ENCODE peak calls at places on chromosomes 13 and 19, in nine cellular contexts. One of them, this sample, is unnamed. For H3K9me3, the result is how much of the 10 kb centered on the place peaks cover.

GRCh38 chr19:42392165-42392564 is 2.1 kb upstream of the CNFN start:
- DNase-seq in cardiac muscle cell: no peak
- DNase-seq in heart left ventricle: no peak
- DNase-seq in uterus: no peak
- DNase-seq in PC-9: no peak
- DNase-seq in neuronal stem cell: no peak
- DNase-seq in pancreas: no peak
- DNase-seq in thyroid gland: no peak
- DNase-seq in CD4-positive, alpha-beta memory T cell: no peak
- DNase-seq in this sample: no peak

GRCh38 chr13:36175621-36176020 is 38.7 kb downstream of the SOHLH2 start:
- DNase-seq in cardiac muscle cell: no peak
- DNase-seq in neuronal stem cell: no peak
- DNase-seq in PC-9: no peak
- DNase-seq in CD4-positive, alpha-beta memory T cell: no peak
- DNase-seq in uterus: no peak
- DNase-seq in heart left ventricle: no peak
- DNase-seq in pancreas: no peak
- DNase-seq in thyroid gland: no peak
- DNase-seq in this sample: no peak

GRCh38 chr13:29165840-29166239 is 345.7 kb downstream of the MTUS2 start:
- DNase-seq in thyroid gland: no peak
- DNase-seq in CD4-positive, alpha-beta memory T cell: no peak
- DNase-seq in heart left ventricle: no peak
- DNase-seq in neuronal stem cell: no peak
- DNase-seq in pancreas: no peak
- DNase-seq in uterus: no peak
- DNase-seq in PC-9: no peak
- DNase-seq in cardiac muscle cell: no peak
- DNase-seq in this sample: no peak

GRCh38 chr13:44218501-44219240 is 155.0 kb upstream of the SERP2 start:
- DNase-seq in cardiac muscle cell: no peak
- DNase-seq in CD4-positive, alpha-beta memory T cell: no peak
- DNase-seq in neuronal stem cell: no peak
- DNase-seq in pancreas: peak
- DNase-seq in uterus: no peak
- DNase-seq in heart left ventricle: peak
- DNase-seq in thyroid gland: peak
- DNase-seq in PC-9: peak
- DNase-seq in this sample: no peak

GRCh38 chr13:77318741-77319140 is 8.2 kb downstream of the MYCBP2 start:
- DNase-seq in CD4-positive, alpha-beta memory T cell: no peak
- DNase-seq in thyroid gland: no peak
- DNase-seq in uterus: no peak
- DNase-seq in neuronal stem cell: no peak
- DNase-seq in cardiac muscle cell: no peak
- DNase-seq in pancreas: no peak
- DNase-seq in heart left ventricle: no peak
- DNase-seq in PC-9: no peak
- DNase-seq in this sample: no peak

GRCh38 chr19:16542894-16543498 is 759 bp upstream of the CHERP start:
- DNase-seq in heart left ventricle: no peak
- DNase-seq in thyroid gland: no peak
- DNase-seq in cardiac muscle cell: no peak
- DNase-seq in PC-9: no peak
- DNase-seq in CD4-positive, alpha-beta memory T cell: no peak
- DNase-seq in uterus: no peak
- DNase-seq in neuronal stem cell: peak
- DNase-seq in pancreas: no peak
- DNase-seq in this sample: no peak

GRCh38 chr13:108155185-108156106 is 59.9 kb downstream of the LIG4 start:
- DNase-seq in heart left ventricle: peak
- DNase-seq in PC-9: peak
- DNase-seq in cardiac muscle cell: peak
- DNase-seq in uterus: peak
- DNase-seq in thyroid gland: peak
- DNase-seq in neuronal stem cell: peak
- DNase-seq in CD4-positive, alpha-beta memory T cell: peak
- DNase-seq in pancreas: peak
- DNase-seq in this sample: no peak

GRCh38 chr13:31955745-31956144 is 75.8 kb upstream of the FRY start:
- DNase-seq in heart left ventricle: no peak
- DNase-seq in uterus: no peak
- DNase-seq in CD4-positive, alpha-beta memory T cell: no peak
- DNase-seq in cardiac muscle cell: no peak
- DNase-seq in neuronal stem cell: no peak
- DNase-seq in PC-9: no peak
- DNase-seq in thyroid gland: no peak
- DNase-seq in pancreas: no peak
- DNase-seq in this sample: no peak

GRCh38 chr13:54305377-54305776 is 1276.8 kb downstream of the OLFM4 start:
- DNase-seq in CD4-positive, alpha-beta memory T cell: no peak
- DNase-seq in cardiac muscle cell: no peak
- DNase-seq in uterus: no peak
- DNase-seq in heart left ventricle: no peak
- DNase-seq in pancreas: no peak
- DNase-seq in thyroid gland: no peak
- DNase-seq in neuronal stem cell: no peak
- DNase-seq in PC-9: no peak
- DNase-seq in this sample: no peak

GRCh38 chr13:48576448-48576993 is 43.6 kb upstream of the RCBTB2 start:
- DNase-seq in PC-9: no peak
- DNase-seq in CD4-positive, alpha-beta memory T cell: no peak
- DNase-seq in neuronal stem cell: no peak
- DNase-seq in pancreas: no peak
- DNase-seq in thyroid gland: no peak
- DNase-seq in uterus: no peak
- DNase-seq in cardiac muscle cell: no peak
- DNase-seq in heart left ventricle: no peak
- DNase-seq in this sample: no peak

DNA sequence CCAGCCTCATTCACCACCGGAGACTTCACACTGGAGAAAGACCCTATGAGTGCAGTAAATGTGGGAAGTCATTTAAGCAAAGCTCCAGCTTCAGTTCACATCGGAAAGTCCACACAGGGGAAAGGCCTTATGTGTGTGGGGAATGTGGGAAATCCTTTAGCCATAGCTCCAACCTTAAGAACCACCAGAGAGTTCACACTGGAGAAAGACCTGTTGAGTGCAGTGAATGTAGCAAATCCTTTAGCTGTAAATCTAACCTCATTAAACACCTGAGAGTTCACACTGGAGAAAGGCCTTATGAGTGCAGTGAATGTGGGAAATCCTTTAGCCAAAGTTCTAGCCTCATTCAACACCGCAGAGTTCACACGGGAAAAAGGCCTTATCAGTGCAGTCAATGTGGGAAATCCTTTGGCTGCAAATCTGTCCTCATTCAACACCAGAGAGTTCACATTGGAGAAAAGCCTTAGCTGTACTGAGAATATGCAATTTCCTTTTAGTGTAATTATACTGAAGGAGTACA is 8.8 kb downstream of the ZNF211 start:
- DNase-seq in cardiac muscle cell: no peak
- DNase-seq in PC-9: no peak
- DNase-seq in pancreas: no peak
- DNase-seq in uterus: no peak
- DNase-seq in CD4-positive, alpha-beta memory T cell: no peak
- DNase-seq in heart left ventricle: no peak
- DNase-seq in thyroid gland: no peak
- DNase-seq in neuronal stem cell: no peak
- DNase-seq in this sample: no peak
- H3K9me3 ChIP-seq in cardiac muscle cell: under half
- H3K9me3 ChIP-seq in PC-9: under half
- H3K9me3 ChIP-seq in pancreas: under half
- H3K9me3 ChIP-seq in uterus: under half
- H3K9me3 ChIP-seq in CD4-positive, alpha-beta memory T cell: under half
- H3K9me3 ChIP-seq in heart left ventricle: under half
- H3K9me3 ChIP-seq in thyroid gland: under half
- H3K9me3 ChIP-seq in neuronal stem cell: under half
- H3K9me3 ChIP-seq in this sample: half or more

DNA sequence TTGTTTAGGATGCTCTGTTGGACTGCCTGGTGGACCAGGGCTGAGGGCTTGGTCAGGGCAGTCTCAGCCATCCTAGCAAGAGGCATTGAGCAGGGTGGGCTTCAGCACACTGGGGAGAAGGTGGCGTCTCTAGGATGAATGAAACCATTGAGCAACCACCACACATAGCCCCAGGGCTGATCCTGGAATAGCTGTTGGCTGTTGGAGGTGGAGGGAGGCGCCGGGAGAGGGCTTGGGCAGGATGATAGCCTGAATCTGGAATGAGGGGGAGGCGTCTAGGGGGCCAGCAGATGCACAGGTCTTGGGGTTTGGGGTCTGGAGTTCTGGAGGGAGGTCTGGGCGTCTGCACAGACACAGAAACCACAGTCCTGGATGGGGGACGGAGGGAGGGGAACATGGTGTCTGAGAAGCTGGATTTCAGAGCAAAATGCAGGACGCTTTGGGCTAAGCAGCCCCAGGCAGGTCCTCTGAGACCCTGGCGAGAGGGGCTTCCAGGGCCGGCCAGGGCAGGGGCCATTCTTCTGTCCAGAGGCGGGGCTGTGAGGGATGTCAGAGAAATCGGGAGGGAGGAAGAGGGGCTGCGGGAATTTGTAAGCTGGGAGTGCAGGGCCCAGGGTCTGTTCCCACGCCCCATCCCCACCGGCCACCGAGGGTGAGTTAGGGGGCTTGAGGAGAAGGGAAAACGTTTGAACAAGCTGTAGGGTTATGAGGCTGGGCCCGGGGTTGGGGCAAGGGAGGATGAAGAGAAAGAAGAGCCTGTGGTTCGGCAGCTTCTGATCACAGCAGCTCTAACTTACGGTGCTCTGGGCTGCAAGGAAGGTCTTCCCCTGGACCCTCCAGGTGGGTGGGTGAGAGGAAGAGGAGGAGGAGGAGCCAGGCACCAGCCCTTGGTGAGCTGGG is 5.2 kb downstream of the TRAPPC5 start:
- DNase-seq in heart left ventricle: no peak
- DNase-seq in cardiac muscle cell: no peak
- DNase-seq in thyroid gland: no peak
- DNase-seq in CD4-positive, alpha-beta memory T cell: no peak
- DNase-seq in uterus: no peak
- DNase-seq in pancreas: no peak
- DNase-seq in neuronal stem cell: no peak
- DNase-seq in PC-9: no peak
- DNase-seq in this sample: no peak
- H3K4me3 ChIP-seq in heart left ventricle: no peak
- H3K4me3 ChIP-seq in cardiac muscle cell: no peak
- H3K4me3 ChIP-seq in thyroid gland: no peak
- H3K4me3 ChIP-seq in CD4-positive, alpha-beta memory T cell: no peak
- H3K4me3 ChIP-seq in uterus: no peak
- H3K4me3 ChIP-seq in pancreas: no peak
- H3K4me3 ChIP-seq in neuronal stem cell: no peak
- H3K4me3 ChIP-seq in PC-9: no peak
- H3K4me3 ChIP-seq in this sample: no peak

DNA sequence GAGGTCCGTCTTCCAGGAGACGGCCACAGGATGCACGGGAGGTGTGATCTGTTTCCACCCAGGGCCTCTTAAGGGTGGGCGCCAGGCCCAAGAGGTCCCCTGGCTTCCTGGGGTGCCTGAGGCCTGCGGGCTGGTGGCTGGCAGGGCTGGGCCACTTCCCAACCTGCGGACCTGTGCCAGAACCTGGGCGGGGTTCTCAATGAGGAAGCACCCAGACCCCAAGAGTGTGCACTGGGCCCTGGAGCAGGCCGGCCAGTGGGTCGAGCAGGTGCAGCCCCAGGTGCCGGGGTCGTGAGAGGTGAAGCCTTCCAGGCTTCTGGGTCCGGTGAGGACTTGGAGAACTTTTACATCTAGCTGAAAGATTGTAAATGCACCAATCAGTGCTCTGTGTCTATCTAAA is 6.7 kb upstream of the MICU2 start:
- DNase-seq in thyroid gland: no peak
- DNase-seq in pancreas: no peak
- DNase-seq in cardiac muscle cell: no peak
- DNase-seq in CD4-positive, alpha-beta memory T cell: no peak
- DNase-seq in PC-9: no peak
- DNase-seq in heart left ventricle: no peak
- DNase-seq in neuronal stem cell: no peak
- DNase-seq in uterus: no peak
- DNase-seq in this sample: no peak
- H3K27ac ChIP-seq in thyroid gland: no peak
- H3K27ac ChIP-seq in pancreas: no peak
- H3K27ac ChIP-seq in cardiac muscle cell: no peak
- H3K27ac ChIP-seq in CD4-positive, alpha-beta memory T cell: no peak
- H3K27ac ChIP-seq in PC-9: no peak
- H3K27ac ChIP-seq in heart left ventricle: no peak
- H3K27ac ChIP-seq in neuronal stem cell: no peak
- H3K27ac ChIP-seq in uterus: no peak
- H3K27ac ChIP-seq in this sample: no peak

GRCh38 chr19:37563518-37563917 is 31.1 kb downstream of the ZNF571 start:
- DNase-seq in pancreas: no peak
- DNase-seq in neuronal stem cell: no peak
- DNase-seq in cardiac muscle cell: no peak
- DNase-seq in heart left ventricle: no peak
- DNase-seq in thyroid gland: no peak
- DNase-seq in CD4-positive, alpha-beta memory T cell: no peak
- DNase-seq in uterus: no peak
- DNase-seq in PC-9: no peak
- DNase-seq in this sample: no peak
- H3K9me3 ChIP-seq in pancreas: under half
- H3K9me3 ChIP-seq in neuronal stem cell: under half
- H3K9me3 ChIP-seq in cardiac muscle cell: under half
- H3K9me3 ChIP-seq in heart left ventricle: under half
- H3K9me3 ChIP-seq in thyroid gland: under half
- H3K9me3 ChIP-seq in CD4-positive, alpha-beta memory T cell: under half
- H3K9me3 ChIP-seq in uterus: under half
- H3K9me3 ChIP-seq in PC-9: half or more
- H3K9me3 ChIP-seq in this sample: half or more